ENCODE peak calls at places on chromosomes 7 and 10, in nine cellular contexts. R is tibial artery; I is DMS 273 treated with DMSO at 0.1 percent for 48 hours; Q is Daoy; B is HTR-8/SVneo; V is LoVo; K is GM13976; Z is effector CD8-positive, alpha-beta T cell; D is T-helper 22 cell. O is an unnamed sample.

GRCh38 chr10:18261063-18261462 is 120.8 kb downstream of the CACNB2 start:
- DNase-seq in R (no peak), I (no peak), Q (no peak), B (no peak), V (no peak), K (no peak), Z (no peak), D (no peak), O (no peak)

GRCh38 chr10:72353963-72354355 is 760 bp downstream of the DNAJB12 start:
- DNase-seq in R (peak), I (no peak), Q (no peak), B (no peak), V (no peak), K (no peak), Z (no peak), D (no peak), O (no peak)

GRCh38 chr10:43647576-43647975 is 1.1 kb downstream of the ZNF32 start:
- DNase-seq in R (no peak), I (no peak), Q (no peak), B (no peak), V (no peak), K (no peak), Z (no peak), D (no peak), O (no peak)

GRCh38 chr10:48948631-48949030 is 9.0 kb upstream of the LRRC18 start:
- DNase-seq in R (no peak), I (no peak), Q (no peak), B (no peak), V (no peak), K (no peak), Z (no peak), D (no peak), O (no peak)

GRCh38 chr10:119663866-119664698 is 12.9 kb downstream of the BAG3 start:
- DNase-seq in R (no peak), I (no peak), Q (no peak), B (no peak), V (no peak), K (no peak), Z (no peak), D (peak), O (no peak)

GRCh38 chr7:42746226-42746625 is 165.6 kb downstream of the C7orf25 start:
- DNase-seq in R (no peak), I (no peak), Q (peak), B (no peak), V (no peak), K (no peak), Z (no peak), D (no peak), O (no peak)

GRCh38 chr10:112359606-112360307 is 14.2 kb upstream of the ACSL5 start:
- DNase-seq in R (no peak), I (no peak), Q (no peak), B (no peak), V (no peak), K (no peak), Z (no peak), D (no peak), O (no peak)

GRCh38 chr7:98322331-98323260 is 41.1 kb downstream of the BRI3 start:
- DNase-seq in R (no peak), I (no peak), Q (no peak), B (no peak), V (no peak), K (no peak), Z (no peak), D (no peak), O (no peak)

GRCh38 chr7:81690251-81690650 is 79.6 kb downstream of the HGF start:
- DNase-seq in R (no peak), I (no peak), Q (no peak), B (no peak), V (no peak), K (no peak), Z (no peak), D (no peak), O (no peak)

GRCh38 chr7:146401939-146402338 is 285.3 kb downstream of the CNTNAP2 start:
- DNase-seq in R (no peak), I (no peak), Q (no peak), B (no peak), V (no peak), K (no peak), Z (no peak), D (no peak), O (no peak)